ENCODE peak calls at places on chromosomes 2 and 18, in eight cellular contexts. One of them, this sample, is unnamed.

GRCh38 chr2:120454993-120455789 is 109.3 kb downstream of the INHBB start:
- DNase-seq in IMR-90: peak; percentile 71
- DNase-seq in K562: no peak
- DNase-seq in GM23248: peak; percentile 27
- DNase-seq in neural progenitor cell: no peak
- DNase-seq in astrocyte: peak; percentile 73
- DNase-seq in fibroblast of lung: peak; percentile 60
- DNase-seq in HCT116: no peak
- DNase-seq in this sample: peak; percentile 18

GRCh38 chr2:220628252-220628651 is 943.9 kb downstream of the EPHA4 start:
- DNase-seq in K562: no peak
- DNase-seq in astrocyte: no peak
- DNase-seq in GM23248: peak; percentile 12
- DNase-seq in neural progenitor cell: no peak
- DNase-seq in fibroblast of lung: peak; percentile 37
- DNase-seq in IMR-90: no peak
- DNase-seq in HCT116: no peak
- DNase-seq in this sample: no peak

GRCh38 chr2:190607014-190607597 is 41.8 kb upstream of the NAB1 start:
- DNase-seq in neural progenitor cell: no peak
- DNase-seq in GM23248: peak; percentile 41
- DNase-seq in IMR-90: peak; percentile 83
- DNase-seq in astrocyte: peak; percentile 99
- DNase-seq in K562: peak; percentile 57
- DNase-seq in HCT116: peak; percentile 60
- DNase-seq in fibroblast of lung: peak; percentile 32
- DNase-seq in this sample: peak; percentile 60

GRCh38 chr18:80232710-80233109 is 14.6 kb downstream of the PARD6G start:
- DNase-seq in neural progenitor cell: no peak
- DNase-seq in HCT116: no peak
- DNase-seq in fibroblast of lung: no peak
- DNase-seq in IMR-90: no peak
- DNase-seq in GM23248: no peak
- DNase-seq in K562: no peak
- DNase-seq in astrocyte: no peak
- DNase-seq in this sample: no peak

GRCh38 chr2:223846524-223846923 is 9.1 kb upstream of the AP1S3 start:
- DNase-seq in K562: no peak
- DNase-seq in neural progenitor cell: no peak
- DNase-seq in GM23248: peak; percentile 87
- DNase-seq in IMR-90: peak; percentile 93
- DNase-seq in fibroblast of lung: peak; percentile 72
- DNase-seq in HCT116: no peak
- DNase-seq in astrocyte: peak; percentile 93
- DNase-seq in this sample: peak; percentile 30

GRCh38 chr18:159037-159652 is 788 bp downstream of the USP14 start:
- DNase-seq in GM23248: peak; percentile 42
- DNase-seq in fibroblast of lung: peak; percentile 11
- DNase-seq in HCT116: no peak
- DNase-seq in neural progenitor cell: peak; percentile 46
- DNase-seq in astrocyte: no peak
- DNase-seq in IMR-90: peak; percentile 18
- DNase-seq in K562: peak; percentile 27
- DNase-seq in this sample: peak; percentile 28

GRCh38 chr18:11504962-11505361 is 104.4 kb upstream of the SLC35G4 start:
- DNase-seq in neural progenitor cell: no peak
- DNase-seq in astrocyte: no peak
- DNase-seq in GM23248: no peak
- DNase-seq in fibroblast of lung: no peak
- DNase-seq in IMR-90: no peak
- DNase-seq in HCT116: no peak
- DNase-seq in K562: no peak
- DNase-seq in this sample: no peak

GRCh38 chr2:203551653-203552250 is 16.7 kb upstream of the RAPH1 start:
- DNase-seq in K562: no peak
- DNase-seq in HCT116: no peak
- DNase-seq in astrocyte: peak; percentile 42
- DNase-seq in IMR-90: peak; percentile 70
- DNase-seq in fibroblast of lung: peak; percentile 10
- DNase-seq in neural progenitor cell: no peak
- DNase-seq in GM23248: peak; percentile 68
- DNase-seq in this sample: peak; percentile 29

GRCh38 chr2:70686577-70687460 is 81.2 kb downstream of the ADD2 start:
- DNase-seq in neural progenitor cell: peak; percentile 75
- DNase-seq in GM23248: peak; percentile 90
- DNase-seq in IMR-90: peak; percentile 46
- DNase-seq in astrocyte: peak; percentile 79
- DNase-seq in K562: peak; percentile 94
- DNase-seq in HCT116: peak; percentile 48
- DNase-seq in fibroblast of lung: peak; percentile 34
- DNase-seq in this sample: peak; percentile 55

GRCh38 chr2:28164280-28164801 is 228.3 kb upstream of the FOSL2 start:
- DNase-seq in astrocyte: no peak
- DNase-seq in GM23248: no peak
- DNase-seq in fibroblast of lung: peak; percentile 94
- DNase-seq in neural progenitor cell: no peak
- DNase-seq in K562: no peak
- DNase-seq in HCT116: no peak
- DNase-seq in IMR-90: peak; percentile 64
- DNase-seq in this sample: no peak

DNA sequence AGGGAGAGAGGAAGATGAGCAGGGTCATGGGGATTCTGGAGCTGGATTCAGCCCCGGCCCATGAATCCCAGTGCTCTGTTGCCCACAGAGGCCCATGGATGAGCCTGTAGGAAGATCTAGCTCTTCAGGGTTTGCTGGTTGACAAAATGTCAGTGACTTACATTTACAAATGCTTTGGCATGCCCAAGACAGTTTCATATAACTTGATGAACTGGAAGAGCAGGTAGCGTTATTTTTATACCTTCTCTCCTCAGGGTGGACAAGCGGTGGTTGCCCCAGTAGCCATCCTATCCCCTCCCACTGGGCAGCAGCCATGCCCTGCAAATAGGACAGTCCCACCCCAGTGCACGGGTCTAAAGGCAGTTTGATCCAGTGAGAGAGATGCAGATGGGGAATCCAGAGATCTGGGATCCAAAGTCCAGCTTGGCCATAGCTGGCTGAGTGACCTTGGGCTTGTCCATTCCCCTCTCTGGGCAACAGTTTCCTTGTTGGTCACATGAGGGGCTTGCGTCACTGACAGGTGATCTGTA is 21.5 kb upstream of the KCNK3 start:
- DNase-seq in GM23248: no peak
- DNase-seq in K562: no peak
- DNase-seq in HCT116: no peak
- DNase-seq in astrocyte: no peak
- DNase-seq in fibroblast of lung: no peak
- DNase-seq in IMR-90: no peak
- DNase-seq in neural progenitor cell: no peak
- DNase-seq in this sample: peak; percentile 69
- H3K4me2 ChIP-seq in GM23248: no peak overlapping the region
- H3K4me2 ChIP-seq in K562: no peak overlapping the region
- H3K4me2 ChIP-seq in HCT116: no peak overlapping the region
- H3K4me2 ChIP-seq in astrocyte: no peak overlapping the region
- H3K4me2 ChIP-seq in fibroblast of lung: no peak overlapping the region
- H3K4me2 ChIP-seq in IMR-90: no peak overlapping the region
- H3K4me2 ChIP-seq in neural progenitor cell: no peak overlapping the region
- H3K4me2 ChIP-seq in this sample: peak overlapping the region; percentile 38

GRCh38 chr2:98252394-98252793 is 93.9 kb upstream of the CNGA3 start:
- DNase-seq in HCT116: no peak
- DNase-seq in GM23248: no peak
- DNase-seq in fibroblast of lung: no peak
- DNase-seq in K562: no peak
- DNase-seq in astrocyte: no peak
- DNase-seq in neural progenitor cell: no peak
- DNase-seq in IMR-90: no peak
- DNase-seq in this sample: no peak

GRCh38 chr2:98258906-98259305 is 87.3 kb upstream of the CNGA3 start:
- DNase-seq in neural progenitor cell: no peak
- DNase-seq in HCT116: no peak
- DNase-seq in astrocyte: no peak
- DNase-seq in IMR-90: no peak
- DNase-seq in fibroblast of lung: no peak
- DNase-seq in K562: no peak
- DNase-seq in GM23248: no peak
- DNase-seq in this sample: no peak

GRCh38 chr2:98253461-98254073 is 92.7 kb upstream of the CNGA3 start:
- DNase-seq in GM23248: peak; percentile 43
- DNase-seq in astrocyte: peak; percentile 69
- DNase-seq in IMR-90: no peak
- DNase-seq in K562: no peak
- DNase-seq in fibroblast of lung: no peak
- DNase-seq in neural progenitor cell: no peak
- DNase-seq in HCT116: no peak
- DNase-seq in this sample: no peak

GRCh38 chr2:98254504-98255059 is 91.7 kb upstream of the CNGA3 start:
- DNase-seq in K562: no peak
- DNase-seq in neural progenitor cell: no peak
- DNase-seq in IMR-90: no peak
- DNase-seq in fibroblast of lung: no peak
- DNase-seq in astrocyte: no peak
- DNase-seq in HCT116: no peak
- DNase-seq in GM23248: no peak
- DNase-seq in this sample: no peak
- H3K9ac ChIP-seq in K562: no peak overlapping the region
- H3K9ac ChIP-seq in neural progenitor cell: no peak overlapping the region
- H3K9ac ChIP-seq in IMR-90: no peak overlapping the region
- H3K9ac ChIP-seq in fibroblast of lung: no peak overlapping the region
- H3K9ac ChIP-seq in astrocyte: no peak overlapping the region
- H3K9ac ChIP-seq in HCT116: no peak overlapping the region
- H3K9ac ChIP-seq in GM23248: no peak overlapping the region
- H3K9ac ChIP-seq in this sample: no peak overlapping the region

GRCh38 chr18:58540381-58540943 is 88.4 kb downstream of the ALPK2 start:
- DNase-seq in HCT116: no peak
- DNase-seq in GM23248: no peak
- DNase-seq in fibroblast of lung: no peak
- DNase-seq in IMR-90: no peak
- DNase-seq in neural progenitor cell: no peak
- DNase-seq in K562: no peak
- DNase-seq in astrocyte: no peak
- DNase-seq in this sample: no peak
- H3K9me3 ChIP-seq in HCT116: no peaks in the 10 kb centered on the region
- H3K9me3 ChIP-seq in GM23248: no peaks in the 10 kb centered on the region
- H3K9me3 ChIP-seq in fibroblast of lung: no peaks in the 10 kb centered on the region
- H3K9me3 ChIP-seq in IMR-90: no peaks in the 10 kb centered on the region
- H3K9me3 ChIP-seq in neural progenitor cell: no peaks in the 10 kb centered on the region
- H3K9me3 ChIP-seq in K562: no peaks in the 10 kb centered on the region
- H3K9me3 ChIP-seq in astrocyte: no peaks in the 10 kb centered on the region
- H3K9me3 ChIP-seq in this sample: no peaks in the 10 kb centered on the region

DNA sequence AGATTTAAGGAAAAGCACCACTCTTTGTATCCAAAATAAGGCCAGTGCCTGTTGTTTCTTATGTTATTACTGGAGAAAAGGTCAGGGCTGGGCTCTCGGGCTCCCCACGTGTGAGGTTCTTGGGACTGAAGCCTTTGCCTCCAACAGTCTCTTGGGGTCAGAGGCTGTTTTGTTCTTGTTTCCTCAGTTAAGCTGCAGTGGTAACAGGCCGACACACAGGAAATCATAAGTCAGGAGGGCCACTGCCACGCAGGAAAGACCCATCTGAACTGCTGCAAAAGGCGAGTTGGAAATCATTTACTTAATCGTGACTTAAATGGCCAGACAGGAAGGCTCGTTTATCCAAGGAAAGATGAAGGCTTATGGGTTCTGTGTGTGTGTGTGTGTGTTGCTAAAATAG is 30.3 kb upstream of the IL37 start:
- DNase-seq in astrocyte: no peak
- DNase-seq in GM23248: no peak
- DNase-seq in HCT116: no peak
- DNase-seq in fibroblast of lung: no peak
- DNase-seq in IMR-90: peak; percentile 16
- DNase-seq in neural progenitor cell: no peak
- DNase-seq in K562: no peak
- DNase-seq in this sample: no peak
- H3K4me2 ChIP-seq in astrocyte: peak overlapping the region; percentile 42
- H3K4me2 ChIP-seq in GM23248: peak overlapping the region; percentile 23
- H3K4me2 ChIP-seq in HCT116: no peak overlapping the region
- H3K4me2 ChIP-seq in fibroblast of lung: no peak overlapping the region
- H3K4me2 ChIP-seq in IMR-90: no peak overlapping the region
- H3K4me2 ChIP-seq in neural progenitor cell: no peak overlapping the region
- H3K4me2 ChIP-seq in K562: no peak overlapping the region
- H3K4me2 ChIP-seq in this sample: peak overlapping the region; percentile 54

DNA sequence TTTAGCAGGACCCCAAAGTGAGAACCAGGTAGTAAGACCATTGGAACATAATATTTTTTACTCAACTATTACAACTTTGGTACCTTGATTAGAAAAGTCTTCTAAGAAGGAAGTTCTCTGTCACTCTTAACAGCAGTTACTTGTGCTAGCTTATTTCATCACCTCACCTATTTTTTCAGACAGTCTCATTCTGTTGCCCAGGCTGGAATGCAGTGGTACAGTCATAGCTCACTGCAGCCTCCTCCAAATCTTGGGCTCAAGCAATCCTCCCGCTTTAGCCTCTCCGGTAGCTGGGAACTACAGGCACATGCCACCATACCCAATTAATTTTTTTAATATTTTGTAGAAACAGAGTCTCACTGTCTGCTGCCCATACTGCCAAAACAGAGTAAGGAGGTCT is 18.0 kb downstream of the ARPC2 start:
- DNase-seq in IMR-90: no peak
- DNase-seq in HCT116: no peak
- DNase-seq in K562: no peak
- DNase-seq in neural progenitor cell: no peak
- DNase-seq in GM23248: peak; percentile 19
- DNase-seq in fibroblast of lung: no peak
- DNase-seq in astrocyte: no peak
- DNase-seq in this sample: no peak
- H3K9ac ChIP-seq in IMR-90: no peak overlapping the region
- H3K9ac ChIP-seq in HCT116: no peak overlapping the region
- H3K9ac ChIP-seq in K562: no peak overlapping the region
- H3K9ac ChIP-seq in neural progenitor cell: no peak overlapping the region
- H3K9ac ChIP-seq in GM23248: no peak overlapping the region
- H3K9ac ChIP-seq in fibroblast of lung: no peak overlapping the region
- H3K9ac ChIP-seq in astrocyte: no peak overlapping the region
- H3K9ac ChIP-seq in this sample: no peak overlapping the region

DNA sequence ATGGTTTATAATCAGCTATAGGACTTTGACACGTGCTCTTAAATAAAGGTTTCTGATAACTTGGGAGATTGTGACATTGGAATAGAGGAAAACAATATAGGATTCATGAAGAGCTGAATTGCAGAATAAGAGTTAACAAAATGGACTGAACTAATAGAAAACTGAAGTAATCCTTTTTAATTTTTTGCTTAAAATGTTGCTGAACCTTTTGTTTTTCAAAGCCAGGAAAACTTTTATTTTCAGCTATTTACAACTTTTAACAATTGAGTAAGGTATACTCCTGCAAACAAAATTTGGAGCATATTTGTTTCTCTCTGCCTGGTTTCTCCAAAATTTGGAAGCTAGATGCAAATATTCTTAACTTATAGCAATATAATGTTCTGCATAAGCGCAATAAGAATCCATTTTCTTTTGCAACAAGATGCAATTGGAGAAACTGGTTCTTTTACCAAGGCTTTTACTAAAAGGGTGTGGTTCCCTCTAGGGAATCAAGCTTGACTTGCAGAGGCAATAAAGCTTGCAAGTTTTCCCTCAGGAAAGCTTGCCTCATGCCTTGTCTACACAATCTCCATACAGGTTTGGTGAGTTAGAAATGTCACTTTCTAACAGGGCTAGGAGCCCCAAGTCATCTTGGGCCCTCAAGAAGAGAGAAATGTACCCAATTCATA is 10.3 kb upstream of the PDK1 start:
- DNase-seq in fibroblast of lung: peak; percentile 38
- DNase-seq in neural progenitor cell: no peak
- DNase-seq in HCT116: no peak
- DNase-seq in K562: no peak
- DNase-seq in IMR-90: no peak
- DNase-seq in GM23248: peak; percentile 65
- DNase-seq in astrocyte: no peak
- DNase-seq in this sample: peak; percentile 30
- H3K9me3 ChIP-seq in fibroblast of lung: no peaks in the 10 kb centered on the region
- H3K9me3 ChIP-seq in neural progenitor cell: peaks cover 13% of the 10 kb centered on the region
- H3K9me3 ChIP-seq in HCT116: peaks cover 3% of the 10 kb centered on the region
- H3K9me3 ChIP-seq in K562: no peaks in the 10 kb centered on the region
- H3K9me3 ChIP-seq in IMR-90: peaks cover 5% of the 10 kb centered on the region
- H3K9me3 ChIP-seq in GM23248: no peaks in the 10 kb centered on the region
- H3K9me3 ChIP-seq in astrocyte: peaks cover 9% of the 10 kb centered on the region
- H3K9me3 ChIP-seq in this sample: peaks cover 1% of the 10 kb centered on the region

This sample was measured in PC-3.